ENCODE peak calls at places on chromosomes 1 and 21, in seven cellular contexts. L is Right ventricle myocardium superior; I is OCI-LY7; O is germinal center; M is stimulated activated effector memory CD8-positive, alpha-beta T cell treated with anti-CD3 and anti-CD28 coated beads, Interleukin-12 subunit alpha, Interleukin-12 subunit beta, amount 100 ng/mL, for 72 hours; N is occipital lobe; F is NCI-H524. D is an unnamed sample.
A peak's percentile ranks its signal among the peaks of the same experiment; 100 is the strongest.

GRCh38 chr1:19452221-19452663 is 33.1 kb downstream of the CAPZB start:
- DNase-seq in O (no peak), I (no peak), L (peak; percentile 82), F (no peak), N (no peak), M (no peak), D (peak; percentile 87)

GRCh38 chr1:216186816-216187215 is 236.4 kb downstream of the USH2A start:
- DNase-seq in N (no peak), F (peak; percentile 21), I (no peak), M (no peak), L (no peak), O (no peak), D (no peak)

GRCh38 chr1:53112271-53112774 is 30.1 kb downstream of the SLC1A7 start:
- DNase-seq in N (no peak), L (no peak), M (no peak), O (no peak), I (no peak), F (no peak), D (no peak)

GRCh38 chr1:11132571-11133293 is 33.1 kb upstream of the EXOSC10 start:
- DNase-seq in N (no peak), M (no peak), L (no peak), F (peak; percentile 91), O (no peak), I (no peak), D (no peak)

GRCh38 chr1:247797518-247797917 is 26.4 kb downstream of the OR14A16 start:
- DNase-seq in F (no peak), M (no peak), L (no peak), I (no peak), N (no peak), O (no peak), D (no peak)

GRCh38 chr21:37412603-37413360 is 46.2 kb downstream of the DYRK1A start:
- DNase-seq in N (no peak), O (no peak), M (no peak), L (no peak), I (no peak), F (no peak), D (no peak)

GRCh38 chr1:155970531-155971167 is 7.7 kb downstream of the ARHGEF2 start:
- DNase-seq in O (peak; percentile 79), N (peak; percentile 73), I (peak; percentile 67), M (no peak), L (peak; percentile 85), F (peak; percentile 71), D (peak; percentile 88)

GRCh38 chr1:112707217-112708001 is 482 bp upstream of the RHOC start:
- DNase-seq in M (peak; percentile 85), I (peak; percentile 79), O (peak; percentile 70), F (peak; percentile 72), L (peak; percentile 92), N (peak; percentile 32), D (peak; percentile 90)

GRCh38 chr1:204358605-204359004 is 1.1 kb downstream of the PLEKHA6 start:
- DNase-seq in F (peak; percentile 39), N (no peak), M (no peak), O (no peak), I (no peak), L (no peak), D (no peak)

GRCh38 chr1:32393832-32394140 is 455 bp downstream of the BSDC1 start:
- DNase-seq in M (no peak), O (peak; percentile 48), I (peak; percentile 29), N (no peak), L (no peak), F (peak; percentile 28), D (no peak)

D was measured in right cardiac atrium.